ENCODE peak calls at places on chromosomes 2 and 18, in four cellular contexts. One of them, this sample, is unnamed.
A peak's percentile ranks its signal among the peaks of the same experiment; 100 is the strongest.

GRCh38 chr2:71207601-71208000 is 19.3 kb downstream of the PAIP2B start:
- DNase-seq in testis: no peak
- DNase-seq in K562: no peak
- DNase-seq in adrenal gland: no peak
- DNase-seq in this sample: no peak

GRCh38 chr2:98016908-98017700 is 21.4 kb upstream of the TMEM131 start:
- DNase-seq in testis: no peak
- DNase-seq in K562: no peak
- DNase-seq in adrenal gland: no peak
- DNase-seq in this sample: no peak

GRCh38 chr2:109467701-109468100 is 146.1 kb downstream of the SEPTIN10 start:
- DNase-seq in testis: no peak
- DNase-seq in K562: no peak
- DNase-seq in adrenal gland: no peak
- DNase-seq in this sample: no peak

GRCh38 chr2:237904806-237905599 is 45.6 kb downstream of the RAMP1 start:
- DNase-seq in testis: no peak
- DNase-seq in K562: no peak
- DNase-seq in adrenal gland: no peak
- DNase-seq in this sample: no peak

GRCh38 chr2:109545828-109546713 is 67.7 kb downstream of the SEPTIN10 start:
- DNase-seq in testis: peak; percentile 79
- DNase-seq in K562: peak; percentile 40
- DNase-seq in adrenal gland: peak; percentile 55
- DNase-seq in this sample: peak; percentile 65

GRCh38 chr2:30287857-30288513 is 56.7 kb downstream of the LBH start:
- DNase-seq in testis: no peak
- DNase-seq in K562: no peak
- DNase-seq in adrenal gland: no peak
- DNase-seq in this sample: no peak

GRCh38 chr2:3296182-3296972 is 81.2 kb downstream of the EIPR1 start:
- DNase-seq in testis: no peak
- DNase-seq in K562: no peak
- DNase-seq in adrenal gland: peak; percentile 3
- DNase-seq in this sample: no peak

GRCh38 chr2:194004590-194005206 is 1652.3 kb upstream of the SLC39A10 start:
- DNase-seq in testis: no peak
- DNase-seq in K562: no peak
- DNase-seq in adrenal gland: no peak
- DNase-seq in this sample: no peak

GRCh38 chr2:95551055-95551568 is 40.7 kb upstream of the TRIM43 start:
- DNase-seq in testis: no peak
- DNase-seq in K562: peak; percentile 59
- DNase-seq in adrenal gland: no peak
- DNase-seq in this sample: no peak

GRCh38 chr2:222298311-222299150 is at the start of gene PAX3:
- DNase-seq in testis: no peak
- DNase-seq in K562: no peak
- DNase-seq in adrenal gland: no peak
- DNase-seq in this sample: no peak

GRCh38 chr2:18991177-18992168 is 366.9 kb downstream of the OSR1 start:
- DNase-seq in testis: peak; percentile 71
- DNase-seq in K562: no peak
- DNase-seq in adrenal gland: peak; percentile 35
- DNase-seq in this sample: peak; percentile 98

GRCh38 chr2:29281585-29281984 is 166.4 kb downstream of the CLIP4 start:
- DNase-seq in testis: peak; percentile 60
- DNase-seq in K562: no peak
- DNase-seq in adrenal gland: peak; percentile 54
- DNase-seq in this sample: peak; percentile 96

GRCh38 chr2:237223208-237223861 is 137.6 kb downstream of the COPS8 start:
- DNase-seq in testis: peak; percentile 50
- DNase-seq in K562: no peak
- DNase-seq in adrenal gland: no peak
- DNase-seq in this sample: no peak

GRCh38 chr2:145156199-145156598 is 636.3 kb upstream of the ZEB2 start:
- DNase-seq in testis: no peak
- DNase-seq in K562: no peak
- DNase-seq in adrenal gland: no peak
- DNase-seq in this sample: no peak

GRCh38 chr18:250685-251084 is 17.2 kb downstream of the THOC1 start:
- DNase-seq in testis: no peak
- DNase-seq in K562: no peak
- DNase-seq in adrenal gland: no peak
- DNase-seq in this sample: no peak

GRCh38 chr2:46294185-46294836 is 2.9 kb upstream of the EPAS1 start:
- DNase-seq in testis: peak; percentile 48
- DNase-seq in K562: peak; percentile 63
- DNase-seq in adrenal gland: peak; percentile 25
- DNase-seq in this sample: peak; percentile 55

GRCh38 chr18:55407774-55408535 is 180.0 kb downstream of the TCF4 start:
- DNase-seq in testis: no peak
- DNase-seq in K562: no peak
- DNase-seq in adrenal gland: no peak
- DNase-seq in this sample: no peak

GRCh38 chr2:10453899-10454298 is 5.8 kb upstream of the ODC1 start:
- DNase-seq in testis: no peak
- DNase-seq in K562: no peak
- DNase-seq in adrenal gland: no peak
- DNase-seq in this sample: no peak
- H3K4me1 ChIP-seq in testis: peaks cover 8% of the 10 kb centered on the region
- H3K4me1 ChIP-seq in K562: peaks cover 10% of the 10 kb centered on the region
- H3K4me1 ChIP-seq in adrenal gland: peaks cover 4% of the 10 kb centered on the region
- H3K4me1 ChIP-seq in this sample: peaks cover 31% of the 10 kb centered on the region

DNA sequence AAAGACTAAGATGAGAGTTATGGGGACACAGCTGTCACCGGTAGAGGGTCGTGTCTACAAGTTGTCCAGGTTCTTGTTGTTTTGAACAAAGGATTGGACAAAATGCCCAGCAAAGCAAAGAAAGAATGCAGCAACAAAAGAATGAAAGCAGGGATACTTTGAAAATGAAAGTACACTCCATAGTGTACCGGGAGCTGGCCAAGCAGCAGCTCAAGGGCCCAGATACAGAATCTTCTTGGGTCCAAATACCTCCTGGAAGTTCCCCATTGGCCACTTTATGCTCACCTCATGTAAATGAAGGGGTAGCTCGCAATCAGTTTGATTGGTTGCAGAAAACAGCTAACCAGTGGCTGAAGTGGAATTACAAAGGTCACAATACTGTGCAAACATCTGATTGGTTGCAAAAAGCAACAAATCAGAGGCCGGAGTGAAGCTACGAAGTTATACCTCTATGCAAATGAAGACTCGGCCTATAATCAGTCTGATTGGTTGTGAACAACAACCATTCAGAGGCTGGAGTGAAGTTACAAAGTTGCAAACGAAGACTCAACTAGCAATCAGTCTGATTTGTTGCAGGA is 474.9 kb upstream of the TMEFF2 start:
- DNase-seq in testis: no peak
- DNase-seq in K562: no peak
- DNase-seq in adrenal gland: no peak
- DNase-seq in this sample: no peak
- H3K4me3 ChIP-seq in testis: no peak overlapping the region
- H3K4me3 ChIP-seq in K562: no peak overlapping the region
- H3K4me3 ChIP-seq in adrenal gland: no peak overlapping the region
- H3K4me3 ChIP-seq in this sample: no peak overlapping the region

DNA sequence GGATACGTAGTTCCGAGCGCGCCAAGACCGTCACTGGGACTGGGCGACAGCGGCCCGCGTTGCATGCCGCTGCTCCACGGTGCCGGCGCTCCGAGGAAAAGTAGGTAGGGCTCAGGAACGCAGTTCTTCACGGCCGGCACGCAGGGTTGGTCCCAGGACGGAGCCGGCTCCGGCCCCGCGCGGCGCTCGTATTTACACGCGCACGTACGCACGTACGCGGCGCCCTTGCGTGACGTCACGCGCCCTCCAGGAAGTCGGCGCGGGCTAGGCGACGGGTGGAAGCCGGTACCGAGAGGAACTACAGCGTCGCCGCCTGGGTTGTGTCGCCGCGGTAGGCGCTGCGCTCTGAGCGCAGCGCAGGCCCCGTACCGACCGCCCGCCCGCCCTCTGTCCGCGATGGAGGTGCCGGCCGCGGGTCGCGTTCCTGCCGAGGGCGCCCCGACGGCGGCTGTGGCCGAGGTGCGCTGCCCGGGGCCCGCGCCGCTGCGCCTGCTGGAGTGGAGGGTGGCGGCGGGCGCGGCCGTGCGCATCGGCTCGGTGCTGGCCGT is at the start of gene CTDP1:
- DNase-seq in testis: peak; percentile 93
- DNase-seq in K562: peak; percentile 85
- DNase-seq in adrenal gland: peak; percentile 92
- DNase-seq in this sample: peak; percentile 93
- TF ChIP-seq POLR2A in testis: no peak
- TF ChIP-seq POLR2A in K562: no peak
- TF ChIP-seq POLR2A in adrenal gland: peak; percentile 42
- TF ChIP-seq POLR2A in this sample: peak; percentile 26

GRCh38 chr2:20622731-20623130 is 28.2 kb downstream of the HS1BP3 start:
- DNase-seq in testis: no peak
- DNase-seq in K562: no peak
- DNase-seq in adrenal gland: peak; percentile 95
- DNase-seq in this sample: no peak
- H3K4me1 ChIP-seq in testis: peaks cover 40% of the 10 kb centered on the region
- H3K4me1 ChIP-seq in K562: peaks cover 7% of the 10 kb centered on the region
- H3K4me1 ChIP-seq in adrenal gland: peaks cover 52% of the 10 kb centered on the region
- H3K4me1 ChIP-seq in this sample: peaks cover 24% of the 10 kb centered on the region